ENCODE peak calls at places on chromosome 1, in eight cellular contexts. I is HEK293T; V is transverse colon; L is AG08395; A is HS-5; Q is KBM-7; G is stimulated activated CD4-positive, alpha-beta T cell treated with anti-CD3 and anti-CD28 coated beads, Interleukin-2, amount 100 ng/mL, for 48 hours; E is type B pancreatic cell. D is an unnamed sample.

GRCh38 chr1:42944207-42944928 is 14.3 kb downstream of the SLC2A1 start:
- DNase-seq in I (no peak), V (peak), L (no peak), A (no peak), Q (peak), G (no peak), E (no peak), D (peak)

GRCh38 chr1:199867601-199868000 is 159.9 kb upstream of the NR5A2 start:
- DNase-seq in I (no peak), V (no peak), L (no peak), A (no peak), Q (peak), G (no peak), E (no peak), D (no peak)

GRCh38 chr1:203309115-203309429 is 3.8 kb downstream of the BTG2 start:
- DNase-seq in I (no peak), V (no peak), L (no peak), A (no peak), Q (no peak), G (no peak), E (no peak), D (no peak)

GRCh38 chr1:27359822-27360158 is 7.0 kb downstream of the MAP3K6 start:
- DNase-seq in I (no peak), V (no peak), L (no peak), A (no peak), Q (no peak), G (no peak), E (no peak), D (no peak)

GRCh38 chr1:235079443-235079967 is 49.1 kb downstream of the TOMM20 start:
- DNase-seq in I (no peak), V (peak), L (no peak), A (no peak), Q (no peak), G (no peak), E (no peak), D (no peak)

GRCh38 chr1:160117709-160118183 is 2.2 kb downstream of the ATP1A2 start:
- DNase-seq in I (no peak), V (peak), L (peak), A (no peak), Q (no peak), G (no peak), E (no peak), D (no peak)

GRCh38 chr1:164524810-164525209 is 34.2 kb upstream of the PBX1 start:
- DNase-seq in I (no peak), V (no peak), L (no peak), A (no peak), Q (peak), G (no peak), E (no peak), D (peak)

GRCh38 chr1:114081145-114082046 is 72.3 kb downstream of the SYT6 start:
- DNase-seq in I (no peak), V (peak), L (no peak), A (no peak), Q (no peak), G (no peak), E (no peak), D (peak)

GRCh38 chr1:159778266-159778665 is 2.5 kb upstream of the DUSP23 start:
- DNase-seq in I (no peak), V (no peak), L (no peak), A (no peak), Q (no peak), G (no peak), E (no peak), D (no peak)

GRCh38 chr1:234631721-234632125 is 21.7 kb upstream of the IRF2BP2 start:
- DNase-seq in I (no peak), V (no peak), L (peak), A (peak), Q (no peak), G (no peak), E (no peak), D (peak)

GRCh38 chr1:37858931-37859506 is 373 bp downstream of the MTF1 start:
- DNase-seq in I (no peak), V (peak), L (peak), A (no peak), Q (no peak), G (no peak), E (no peak), D (peak)

GRCh38 chr1:180169641-180170155 is 15.0 kb downstream of the QSOX1 start:
- DNase-seq in I (no peak), V (no peak), L (no peak), A (no peak), Q (no peak), G (no peak), E (no peak), D (no peak)

GRCh38 chr1:28577738-28578536 is 14.1 kb upstream of the RAB42 start:
- DNase-seq in I (no peak), V (no peak), L (no peak), A (no peak), Q (peak), G (peak), E (no peak), D (no peak)

GRCh38 chr1:244302889-244303609 is 148.7 kb downstream of the ADSS2 start:
- DNase-seq in I (no peak), V (peak), L (peak), A (peak), Q (no peak), G (no peak), E (no peak), D (peak)

GRCh38 chr1:15756143-15757015 is 2.2 kb upstream of the FBLIM1 start:
- DNase-seq in I (no peak), V (peak), L (no peak), A (no peak), Q (no peak), G (no peak), E (no peak), D (no peak)

GRCh38 chr1:214386747-214387146 is 105.8 kb downstream of the SMYD2 start:
- DNase-seq in I (no peak), V (no peak), L (peak), A (no peak), Q (no peak), G (no peak), E (no peak), D (no peak)

GRCh38 chr1:63665824-63666223 is 72.6 kb downstream of the PGM1 start:
- DNase-seq in I (no peak), V (no peak), L (no peak), A (no peak), Q (no peak), G (no peak), E (no peak), D (no peak)

GRCh38 chr1:6490181-6491075 is 1.0 kb downstream of the PLEKHG5 start:
- DNase-seq in I (peak), V (peak), L (peak), A (no peak), Q (peak), G (peak), E (no peak), D (peak)

GRCh38 chr1:7732331-7732730 is 38.8 kb upstream of the VAMP3 start:
- DNase-seq in I (no peak), V (no peak), L (no peak), A (no peak), Q (no peak), G (no peak), E (no peak), D (no peak)

GRCh38 chr1:164591858-164592257 is 32.9 kb downstream of the PBX1 start:
- DNase-seq in I (no peak), V (no peak), L (peak), A (no peak), Q (no peak), G (no peak), E (no peak), D (no peak)

GRCh38 chr1:248792342-248792741 is 33.4 kb downstream of the SH3BP5L start:
- DNase-seq in I (no peak), V (no peak), L (no peak), A (no peak), Q (no peak), G (no peak), E (no peak), D (peak)

GRCh38 chr1:87329051-87329755 is 523 bp downstream of the LMO4 start:
- DNase-seq in I (peak), V (peak), L (peak), A (no peak), Q (peak), G (peak), E (peak), D (peak)

GRCh38 chr1:103372866-103373265 is 152.6 kb upstream of the RNPC3 start:
- DNase-seq in I (no peak), V (no peak), L (no peak), A (no peak), Q (no peak), G (no peak), E (no peak), D (no peak)

GRCh38 chr1:58746757-58747156 is 37.1 kb downstream of the JUN start:
- DNase-seq in I (no peak), V (no peak), L (no peak), A (no peak), Q (no peak), G (no peak), E (no peak), D (no peak)

GRCh38 chr1:147720557-147720956 is 39.8 kb downstream of the GJA5 start:
- DNase-seq in I (no peak), V (no peak), L (no peak), A (no peak), Q (no peak), G (no peak), E (no peak), D (no peak)

GRCh38 chr1:13863701-13864100 is 163.7 kb downstream of the PRDM2 start:
- DNase-seq in I (no peak), V (no peak), L (no peak), A (no peak), Q (no peak), G (no peak), E (no peak), D (no peak)

GRCh38 chr1:60577036-60577435 is 503.5 kb upstream of the C1orf87 start:
- DNase-seq in I (no peak), V (no peak), L (no peak), A (no peak), Q (no peak), G (no peak), E (no peak), D (no peak)

GRCh38 chr1:167291539-167292195 is 71.0 kb downstream of the POU2F1 start:
- DNase-seq in I (no peak), V (no peak), L (no peak), A (no peak), Q (no peak), G (no peak), E (no peak), D (no peak)

GRCh38 chr1:161071886-161072371 is 2.2 kb upstream of the ARHGAP30 start:
- DNase-seq in I (peak), V (peak), L (peak), A (no peak), Q (peak), G (peak), E (no peak), D (peak)

GRCh38 chr1:198443374-198444233 is 96.9 kb downstream of the ATP6V1G3 start:
- DNase-seq in I (no peak), V (no peak), L (peak), A (peak), Q (no peak), G (no peak), E (no peak), D (no peak)

GRCh38 chr1:23384312-23385058 is 14.8 kb upstream of the ZNF436 start:
- DNase-seq in I (no peak), V (peak), L (peak), A (no peak), Q (peak), G (no peak), E (no peak), D (peak)

GRCh38 chr1:86692636-86693035 is 11.7 kb upstream of the SH3GLB1 start:
- DNase-seq in I (no peak), V (no peak), L (no peak), A (no peak), Q (no peak), G (no peak), E (no peak), D (no peak)

D was measured in OCI-M1.